ENCODE peak calls at places on chromosomes 6 and 20, in six cellular contexts. O, E, X, P, Z and I are unnamed samples. For H3K4me1, the result is how much of the 10 kb centered on the place peaks cover.

GRCh38 chr20:62584671-62585512 is 57.4 kb upstream of the SLCO4A1 start:
- DNase-seq in O (no peak), E (no peak), X (no peak), P (no peak), Z (no peak), I (no peak)

GRCh38 chr6:139713911-139714527 is 339.6 kb upstream of the CITED2 start:
- DNase-seq in O (no peak), E (no peak), X (no peak), P (no peak), Z (no peak), I (no peak)

GRCh38 chr6:164693934-164694333 is 615.5 kb downstream of the C6orf118 start:
- DNase-seq in O (no peak), E (no peak), X (no peak), P (no peak), Z (no peak), I (no peak)

GRCh38 chr6:83215131-83216047 is 22.2 kb downstream of the RWDD2A start:
- DNase-seq in O (peak), E (no peak), X (peak), P (peak), Z (no peak), I (no peak)

GRCh38 chr20:40776702-40777457 is 87.8 kb upstream of the MAFB start:
- DNase-seq in O (no peak), E (no peak), X (no peak), P (no peak), Z (no peak), I (no peak)

GRCh38 chr6:148367418-148368024 is 24.9 kb downstream of the SASH1 start:
- DNase-seq in O (no peak), E (no peak), X (no peak), P (peak), Z (peak), I (no peak)

GRCh38 chr20:64165866-64166600 is 1.8 kb downstream of the MYT1 start:
- DNase-seq in O (no peak), E (no peak), X (no peak), P (no peak), Z (peak), I (no peak)

GRCh38 chr20:873875-874607 is 40.5 kb downstream of the FAM110A start:
- DNase-seq in O (no peak), E (no peak), X (no peak), P (no peak), Z (no peak), I (no peak)

GRCh38 chr6:14732845-14733757 is 512.8 kb upstream of the JARID2 start:
- DNase-seq in O (peak), E (no peak), X (no peak), P (no peak), Z (no peak), I (peak)

GRCh38 chr6:36725581-36725980 is 28.0 kb downstream of the RAB44 start:
- DNase-seq in O (no peak), E (no peak), X (no peak), P (no peak), Z (no peak), I (no peak)

GRCh38 chr20:45951925-45952834 is 17.7 kb downstream of the PCIF1 start:
- DNase-seq in O (no peak), E (no peak), X (no peak), P (no peak), Z (peak), I (no peak)

GRCh38 chr20:45950330-45950646 is 15.8 kb downstream of the PCIF1 start:
- DNase-seq in O (no peak), E (no peak), X (no peak), P (no peak), Z (peak), I (peak)

GRCh38 chr20:45952861-45953260 is 18.4 kb downstream of the PCIF1 start:
- DNase-seq in O (no peak), E (no peak), X (no peak), P (no peak), Z (peak), I (no peak)

GRCh38 chr20:45949542-45950329 is 15.3 kb downstream of the PCIF1 start:
- DNase-seq in O (no peak), E (no peak), X (no peak), P (no peak), Z (peak), I (peak)

GRCh38 chr20:45951474-45951873 is 17.0 kb downstream of the PCIF1 start:
- DNase-seq in O (no peak), E (no peak), X (no peak), P (no peak), Z (no peak), I (no peak)
- H3K4me1 ChIP-seq in O (under half), E (under half), X (under half), P (under half), Z (under half), I (under half)

GRCh38 chr20:50690979-50691584 is at the start of gene RIPOR3:
- DNase-seq in O (no peak), E (no peak), X (peak), P (no peak), Z (peak), I (peak)
- H3K4me3 ChIP-seq in O (no peak), E (peak), X (peak), P (peak), Z (peak), I (no peak)

GRCh38 chr20:37527638-37528441 is at the start of gene BLCAP:
- DNase-seq in O (peak), E (peak), X (peak), P (peak), Z (peak), I (peak)
- H3K4me1 ChIP-seq in O (under half), E (under half), X (under half), P (under half), Z (under half), I (under half)

GRCh38 chr20:31780839-31781238 is 38.3 kb upstream of the MYLK2 start:
- DNase-seq in O (no peak), E (no peak), X (no peak), P (no peak), Z (no peak), I (no peak)
- H3K4me3 ChIP-seq in O (no peak), E (no peak), X (no peak), P (no peak), Z (no peak), I (no peak)

DNA sequence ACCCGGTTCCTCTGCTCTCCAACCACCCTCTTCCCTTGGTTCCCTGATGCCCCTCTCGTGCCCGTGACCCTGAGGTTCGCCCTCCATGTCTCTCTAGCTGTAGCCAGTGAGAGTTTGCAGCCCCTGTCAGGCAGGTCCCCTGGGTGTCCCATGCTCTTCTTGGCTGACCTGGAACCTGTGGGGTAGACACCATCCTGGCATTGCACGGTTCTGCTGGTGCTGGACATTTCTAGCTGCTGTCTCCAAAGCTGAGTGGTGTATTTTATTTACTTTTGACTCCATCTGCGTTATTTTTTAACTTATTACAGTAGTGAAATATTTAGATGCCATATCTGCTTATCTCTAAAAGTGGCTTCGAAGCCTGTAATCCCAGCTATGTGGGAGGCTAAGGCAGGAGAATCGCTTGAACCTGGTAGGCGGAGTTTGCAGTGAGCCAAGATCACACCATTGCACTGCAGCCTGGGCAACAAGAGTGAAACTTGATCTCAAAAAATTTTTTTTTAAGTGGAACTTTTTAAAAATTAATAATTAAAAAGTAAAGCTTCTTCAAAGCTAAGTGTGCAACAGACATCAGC is 12.5 kb downstream of the ENTPD6 start:
- DNase-seq in O (no peak), E (no peak), X (peak), P (peak), Z (no peak), I (no peak)
- H3K4me1 ChIP-seq in O (under half), E (under half), X (under half), P (under half), Z (under half), I (under half)

DNA sequence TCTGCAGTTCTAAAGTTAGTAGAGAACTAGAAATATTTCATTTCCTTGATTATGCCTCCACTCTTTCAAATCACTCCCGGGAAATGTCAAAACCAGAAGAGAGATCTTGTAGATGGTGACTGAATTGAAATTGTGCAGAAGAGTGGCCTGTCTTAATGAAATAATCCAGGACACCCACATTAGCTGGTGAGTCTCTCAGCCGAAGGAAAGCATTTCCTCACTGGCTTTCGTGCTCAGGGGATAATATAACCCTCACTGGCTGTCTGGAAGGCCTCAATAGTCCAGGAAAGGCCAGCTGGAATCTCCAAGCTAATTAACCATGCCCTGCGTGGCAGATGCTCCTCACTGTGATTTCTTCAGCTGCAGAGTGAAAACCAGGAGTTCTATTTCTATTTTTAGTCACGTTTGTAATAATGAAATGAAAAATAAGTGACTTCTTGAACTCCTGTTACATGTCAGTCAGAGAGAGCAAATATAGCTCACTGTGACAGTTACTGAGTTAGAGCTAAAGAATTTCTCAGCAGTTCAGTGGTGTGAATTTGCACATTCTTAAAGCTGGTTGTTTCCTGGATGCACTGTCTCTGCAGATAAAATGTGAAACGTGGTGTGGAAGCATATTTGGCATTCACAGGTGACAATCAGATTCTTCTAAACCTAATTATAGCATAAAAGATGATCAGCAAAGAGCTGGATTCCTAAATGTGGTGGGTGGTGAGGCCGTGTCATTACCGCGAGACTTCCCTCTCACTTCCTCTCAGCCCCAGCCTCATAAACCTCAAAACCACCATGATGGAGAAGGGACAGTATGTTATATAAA is 211.7 kb downstream of the LMBRD1 start:
- DNase-seq in O (no peak), E (no peak), X (no peak), P (no peak), Z (no peak), I (no peak)
- H3K4me3 ChIP-seq in O (no peak), E (no peak), X (no peak), P (no peak), Z (no peak), I (no peak)

GRCh38 chr6:110039364-110039995 is 61.4 kb downstream of the GPR6 start:
- DNase-seq in O (peak), E (peak), X (peak), P (peak), Z (peak), I (no peak)
- H3K4me1 ChIP-seq in O (under half), E (under half), X (under half), P (under half), Z (under half), I (under half)

DNA sequence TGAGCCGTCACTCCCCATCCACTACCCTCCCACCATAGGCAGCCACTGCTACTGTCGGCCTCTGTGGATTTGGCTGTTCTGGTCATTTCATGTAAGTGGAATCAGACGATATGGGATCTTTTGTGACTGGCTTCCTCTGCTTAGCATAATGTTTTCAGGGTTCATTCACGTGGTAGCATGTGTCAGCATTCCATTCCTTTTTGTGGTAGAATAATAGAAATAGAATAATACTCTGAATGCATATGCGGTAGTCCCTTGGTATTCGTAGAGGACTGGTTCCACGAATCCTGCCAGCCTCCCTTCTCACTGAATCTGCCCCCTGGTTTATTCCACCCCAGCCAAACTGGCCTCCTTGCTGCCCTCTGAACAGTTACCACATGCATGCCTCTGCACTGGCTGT is 402.6 kb upstream of the SULF2 start:
- DNase-seq in O (no peak), E (no peak), X (no peak), P (no peak), Z (no peak), I (no peak)
- H3K4me3 ChIP-seq in O (no peak), E (no peak), X (no peak), P (no peak), Z (no peak), I (no peak)